ENCODE peak calls at places on chromosomes 4 and X, in nine cellular contexts. B, A, T, C, F, Y, H, U and D are unnamed samples.

GRCh38 chr4:83114576-83114975 is at the start of gene PLAC8:
- DNase-seq in B (peak), A (no peak), T (no peak), C (no peak), F (peak), Y (no peak), H (peak), U (peak), D (no peak)

GRCh38 chr4:186634591-186635128 is 79.3 kb upstream of the MTNR1A start:
- DNase-seq in B (no peak), A (no peak), T (no peak), C (no peak), F (no peak), Y (no peak), H (no peak), U (no peak), D (no peak)

GRCh38 chrX:68754406-68754805 is 74.4 kb upstream of the EFNB1 start:
- DNase-seq in B (no peak), A (peak), T (no peak), C (no peak), F (no peak), Y (no peak), H (no peak), U (no peak), D (no peak)

GRCh38 chrX:12950851-12951589 is 23.9 kb upstream of the TMSB4X start:
- DNase-seq in B (peak), A (no peak), T (no peak), C (no peak), F (peak), Y (no peak), H (peak), U (no peak), D (no peak)

GRCh38 chrX:118756111-118756510 is 28.7 kb downstream of the IL13RA1 start:
- DNase-seq in B (no peak), A (no peak), T (no peak), C (no peak), F (peak), Y (no peak), H (no peak), U (peak), D (no peak)

GRCh38 chrX:74133156-74133796 is 170.7 kb upstream of the ZCCHC13 start:
- DNase-seq in B (peak), A (no peak), T (peak), C (peak), F (peak), Y (no peak), H (peak), U (peak), D (peak)

GRCh38 chr4:39514888-39515401 is 12.3 kb downstream of the UGDH start:
- DNase-seq in B (peak), A (no peak), T (peak), C (no peak), F (peak), Y (no peak), H (no peak), U (peak), D (no peak)

GRCh38 chr4:37673523-37674192 is 12.5 kb downstream of the RELL1 start:
- DNase-seq in B (no peak), A (no peak), T (no peak), C (no peak), F (no peak), Y (no peak), H (no peak), U (no peak), D (no peak)

GRCh38 chr4:107760281-107760947 is 40.4 kb upstream of the PAPSS1 start:
- DNase-seq in B (peak), A (no peak), T (peak), C (no peak), F (peak), Y (no peak), H (no peak), U (no peak), D (no peak)

GRCh38 chr4:40909363-40909876 is 159.7 kb downstream of the NSUN7 start:
- DNase-seq in B (peak), A (no peak), T (peak), C (no peak), F (peak), Y (no peak), H (no peak), U (peak), D (peak)

GRCh38 chr4:94038195-94038594 is 169.5 kb upstream of the SMARCAD1 start:
- DNase-seq in B (peak), A (no peak), T (no peak), C (no peak), F (peak), Y (no peak), H (peak), U (no peak), D (no peak)

GRCh38 chr4:37873383-37873782 is 17.5 kb upstream of the TBC1D1 start:
- DNase-seq in B (no peak), A (no peak), T (peak), C (peak), F (peak), Y (no peak), H (no peak), U (peak), D (no peak)

GRCh38 chr4:90198086-90198847 is 71.1 kb downstream of the CCSER1 start:
- DNase-seq in B (no peak), A (no peak), T (no peak), C (no peak), F (no peak), Y (no peak), H (peak), U (peak), D (no peak)

GRCh38 chrX:139724626-139725025 is 16.7 kb upstream of the MCF2 start:
- DNase-seq in B (no peak), A (no peak), T (no peak), C (no peak), F (peak), Y (no peak), H (no peak), U (no peak), D (no peak)

GRCh38 chr4:54937501-54937900 is 187.9 kb downstream of the KDR start:
- DNase-seq in B (peak), A (no peak), T (peak), C (no peak), F (peak), Y (no peak), H (no peak), U (peak), D (no peak)

GRCh38 chr4:8402640-8403039 is 37.9 kb downstream of the ACOX3 start:
- DNase-seq in B (no peak), A (no peak), T (no peak), C (no peak), F (no peak), Y (no peak), H (no peak), U (no peak), D (no peak)

DNA sequence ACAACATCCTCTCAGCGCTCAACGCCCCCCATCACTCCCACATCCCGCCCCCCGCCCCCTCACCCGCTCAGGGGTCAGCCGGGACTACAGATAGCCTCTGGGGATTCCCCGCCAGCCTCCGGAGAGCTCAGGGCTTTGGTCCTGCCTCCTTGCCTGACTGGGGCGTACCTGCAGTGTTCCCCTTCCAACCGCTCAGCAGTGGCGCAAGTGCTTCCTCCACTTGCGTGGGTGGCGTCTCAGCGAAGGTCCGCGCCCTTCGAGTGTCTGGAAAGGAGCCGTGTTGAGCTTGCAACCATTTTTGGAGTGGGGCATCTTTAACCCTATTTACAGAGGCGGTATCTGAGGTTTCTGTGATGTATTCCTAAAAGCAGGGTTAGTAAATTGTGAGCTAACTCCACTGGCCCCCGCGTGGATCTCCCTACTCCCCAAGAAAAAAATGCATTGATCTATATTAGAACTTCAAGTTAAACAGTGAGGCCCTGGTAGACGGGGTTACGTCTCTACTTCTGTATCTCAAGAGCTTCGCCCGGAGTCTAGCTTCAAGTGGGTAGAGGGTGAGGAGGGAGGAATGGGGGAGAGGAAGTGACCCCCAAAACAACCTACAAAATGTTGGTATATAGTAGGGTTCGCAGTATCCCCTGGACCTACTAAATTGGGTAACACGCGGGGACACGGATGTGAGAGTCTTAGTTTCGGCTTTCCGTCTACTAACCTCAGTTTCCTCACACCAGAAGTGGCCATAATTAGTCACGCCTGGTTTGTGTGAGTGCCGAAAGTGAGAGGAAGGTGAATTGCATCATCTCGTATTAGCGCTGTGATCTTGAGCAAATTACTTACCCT is 16.1 kb downstream of the NKX3-2 start:
- DNase-seq in B (no peak), A (no peak), T (no peak), C (no peak), F (no peak), Y (no peak), H (no peak), U (peak), D (no peak)
- H3K4me3 ChIP-seq in B (no peak), A (no peak), T (no peak), C (no peak), F (no peak), Y (no peak), H (no peak), U (no peak), D (no peak)

GRCh38 chr4:17809667-17810066 is 890 bp downstream of the DCAF16 start:
- DNase-seq in B (no peak), A (no peak), T (no peak), C (no peak), F (no peak), Y (no peak), H (peak), U (no peak), D (no peak)

GRCh38 chr4:17810260-17811077 is at the start of the genes DCAF16 and NCAPG:
- DNase-seq in B (peak), A (peak), T (peak), C (peak), F (peak), Y (peak), H (peak), U (peak), D (peak)

GRCh38 chr4:17811078-17811603 is 362 bp downstream of the NCAPG start:
- DNase-seq in B (no peak), A (no peak), T (no peak), C (no peak), F (no peak), Y (no peak), H (no peak), U (peak), D (no peak)

GRCh38 chr4:17805580-17805979 is 5.0 kb downstream of the DCAF16 start:
- DNase-seq in B (no peak), A (no peak), T (no peak), C (no peak), F (no peak), Y (no peak), H (no peak), U (no peak), D (no peak)

DNA sequence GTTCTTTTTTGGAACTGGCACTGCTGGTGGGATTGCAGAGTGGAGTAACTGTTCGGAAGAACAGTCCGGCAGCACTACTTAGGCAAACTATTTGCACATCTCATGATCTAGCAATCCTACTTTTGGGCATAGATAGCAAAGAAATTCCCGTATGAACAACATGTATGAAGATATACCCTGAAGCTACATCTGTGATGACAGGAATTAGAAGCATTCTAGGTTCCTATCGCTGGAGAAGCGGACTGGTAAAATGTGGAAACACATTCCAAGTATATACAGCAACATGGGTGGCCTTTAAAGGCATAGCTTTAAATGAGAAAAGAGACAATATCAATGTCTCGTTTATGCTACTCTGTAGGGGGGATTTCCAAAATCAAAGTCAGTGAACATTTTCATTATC is 3.1 kb downstream of the DCAF16 start:
- DNase-seq in B (no peak), A (no peak), T (peak), C (no peak), F (peak), Y (no peak), H (no peak), U (no peak), D (no peak)
- H3K4me3 ChIP-seq in B (peak), A (no peak), T (peak), C (peak), F (peak), Y (no peak), H (no peak), U (peak), D (peak)

DNA sequence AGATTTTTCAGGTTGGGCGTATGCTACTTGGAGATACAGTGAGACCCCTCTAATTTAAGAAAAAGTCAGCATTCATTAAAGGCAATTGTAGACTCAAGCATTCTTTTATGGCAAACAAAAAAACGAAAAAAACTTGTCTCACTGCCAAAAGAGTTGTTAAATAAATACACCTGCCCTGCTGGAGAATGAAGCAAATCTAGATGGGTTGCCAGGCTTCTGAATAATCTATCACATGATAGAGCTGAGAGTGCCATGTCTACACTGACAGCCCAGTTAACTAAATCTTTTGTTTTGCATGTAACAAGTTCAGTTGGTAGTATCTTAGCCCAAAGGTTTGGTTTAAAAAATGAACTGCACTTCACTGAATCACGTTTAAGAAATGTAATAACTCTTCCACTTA is 69.9 kb downstream of the AGTR2 start:
- DNase-seq in B (no peak), A (no peak), T (peak), C (no peak), F (peak), Y (no peak), H (no peak), U (peak), D (no peak)
- H3K4me3 ChIP-seq in B (no peak), A (no peak), T (peak), C (no peak), F (no peak), Y (no peak), H (no peak), U (peak), D (no peak)

DNA sequence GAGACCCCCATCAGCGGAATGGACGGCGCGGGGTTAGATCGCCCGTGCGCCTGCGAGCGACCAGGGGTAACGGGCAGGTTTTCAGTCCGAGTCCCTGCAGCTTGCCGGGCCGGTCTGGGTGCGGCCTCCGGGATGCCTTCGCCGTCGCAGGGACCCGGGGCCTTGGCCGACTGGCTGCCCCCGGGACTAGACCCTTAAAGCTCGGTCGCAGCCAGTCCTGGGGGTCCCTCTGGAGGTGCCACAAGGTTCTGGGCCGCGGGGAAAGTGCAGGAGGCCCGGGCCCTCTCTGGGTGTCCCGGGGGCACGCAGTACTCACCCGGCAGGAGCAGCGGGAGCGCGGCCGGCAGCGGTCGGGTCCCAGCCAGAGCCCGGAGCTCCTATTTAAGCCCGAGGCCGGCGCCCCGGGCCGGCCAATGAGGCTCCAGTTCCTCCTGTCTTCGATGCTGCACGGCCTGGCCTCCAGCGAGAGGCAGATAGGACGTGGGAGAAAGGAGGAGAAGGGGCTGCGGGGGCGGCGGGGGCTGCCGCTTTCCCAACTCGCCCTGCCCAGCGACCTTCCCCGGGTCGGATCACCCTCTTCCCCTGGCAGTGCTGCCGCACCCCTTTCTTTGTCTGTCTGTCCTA is at the start of gene SPON2:
- DNase-seq in B (peak), A (no peak), T (peak), C (no peak), F (peak), Y (no peak), H (no peak), U (no peak), D (no peak)
- H3K4me3 ChIP-seq in B (peak), A (peak), T (peak), C (peak), F (peak), Y (no peak), H (no peak), U (peak), D (peak)

GRCh38 chr4:5409980-5410618 is 298.3 kb downstream of the EVC2 start:
- DNase-seq in B (no peak), A (no peak), T (no peak), C (no peak), F (no peak), Y (no peak), H (peak), U (no peak), D (no peak)

GRCh38 chr4:5409237-5409636 is 299.1 kb downstream of the EVC2 start:
- DNase-seq in B (no peak), A (no peak), T (no peak), C (no peak), F (no peak), Y (no peak), H (no peak), U (peak), D (no peak)

GRCh38 chr4:5416637-5417036 is 291.7 kb downstream of the EVC2 start:
- DNase-seq in B (no peak), A (no peak), T (no peak), C (no peak), F (no peak), Y (no peak), H (no peak), U (no peak), D (no peak)

DNA sequence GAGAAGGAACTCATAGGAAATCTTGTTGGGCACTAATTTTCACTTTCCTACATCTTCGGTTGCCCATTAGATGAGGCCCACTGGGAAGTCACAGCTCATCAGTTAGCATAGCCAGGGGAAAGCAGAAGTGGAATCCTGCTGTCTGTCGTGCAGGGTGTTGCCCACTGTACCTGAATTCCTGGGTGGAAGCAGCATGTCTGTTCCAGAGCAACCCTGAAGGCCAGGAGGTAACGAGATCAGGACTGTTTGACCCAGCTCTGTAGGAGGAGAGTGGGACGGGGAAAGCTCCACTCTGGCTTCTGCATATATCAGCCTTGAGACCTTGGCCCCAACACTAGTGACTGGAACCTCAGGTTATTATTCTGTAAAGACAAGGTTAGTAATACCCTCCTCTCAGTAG is 296.1 kb downstream of the EVC2 start:
- DNase-seq in B (no peak), A (no peak), T (no peak), C (no peak), F (no peak), Y (no peak), H (no peak), U (no peak), D (no peak)
- H3K4me3 ChIP-seq in B (no peak), A (no peak), T (no peak), C (no peak), F (no peak), Y (no peak), H (no peak), U (no peak), D (no peak)

DNA sequence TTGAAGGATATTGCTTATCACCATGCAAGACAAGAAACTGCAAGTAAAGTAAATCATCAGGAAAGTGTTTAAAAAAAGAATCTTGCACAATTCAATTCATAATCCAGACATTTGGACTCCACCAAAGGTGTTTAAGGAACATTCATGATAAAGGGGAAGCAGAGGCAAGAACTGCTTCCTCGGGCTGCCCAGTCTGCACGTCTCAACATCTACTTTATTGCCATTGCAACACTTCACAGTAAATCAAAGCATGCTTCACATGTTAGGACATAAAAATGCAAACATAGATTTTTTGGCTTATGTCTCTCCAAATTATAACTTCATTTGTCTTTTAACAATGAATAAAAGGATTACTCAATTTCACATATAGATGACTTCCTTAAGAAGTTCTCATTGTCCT is 42.5 kb downstream of the MID1 start:
- DNase-seq in B (no peak), A (no peak), T (peak), C (no peak), F (no peak), Y (no peak), H (no peak), U (peak), D (no peak)
- H3K4me3 ChIP-seq in B (no peak), A (no peak), T (no peak), C (no peak), F (no peak), Y (no peak), H (no peak), U (no peak), D (no peak)

DNA sequence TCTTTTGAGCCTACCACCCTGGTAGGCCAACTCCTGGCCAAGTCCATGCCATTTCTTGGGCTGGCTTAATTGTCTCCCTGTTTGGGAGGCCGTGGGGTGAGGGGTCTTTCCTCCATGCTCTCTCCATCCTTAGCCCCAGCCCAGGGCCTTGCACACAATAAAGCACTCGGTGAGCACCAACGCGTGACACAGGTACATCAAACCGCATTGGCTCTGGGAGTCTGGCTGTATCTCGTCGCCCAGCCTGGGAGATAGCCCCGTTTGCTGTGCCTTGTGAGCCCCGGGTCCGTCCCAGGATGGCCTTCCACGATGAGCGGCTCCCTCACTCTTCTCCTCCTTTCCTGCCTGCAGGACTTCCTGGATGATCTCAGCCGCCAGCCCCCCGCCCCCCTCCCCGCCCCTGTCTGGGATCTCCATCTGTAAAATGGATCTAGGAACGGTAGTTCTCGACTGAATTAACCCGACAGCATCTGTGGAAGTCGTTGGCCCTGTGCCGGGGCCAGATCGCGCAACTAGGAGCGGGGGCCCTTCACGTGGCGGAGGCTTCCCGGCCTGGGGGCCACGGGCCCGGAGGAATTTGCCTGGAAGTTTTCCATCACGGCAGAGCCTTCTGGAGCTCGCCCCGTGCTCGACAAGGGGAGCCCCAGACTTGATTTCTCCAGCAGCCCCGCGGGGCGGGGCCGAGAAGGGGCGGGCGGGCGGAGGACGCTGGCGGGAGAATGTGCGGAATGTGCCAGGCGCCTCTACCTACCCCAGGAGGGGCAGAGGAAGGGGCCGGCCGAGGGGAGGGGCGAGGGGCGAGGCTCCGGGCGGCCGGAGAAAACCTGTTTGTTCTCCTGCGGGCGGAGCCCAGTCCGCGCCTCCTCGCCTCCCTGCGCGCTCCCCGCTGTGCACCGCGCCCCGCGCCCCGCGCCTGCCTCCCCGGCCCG is at the start of gene ZNF185:
- DNase-seq in B (peak), A (no peak), T (no peak), C (no peak), F (peak), Y (no peak), H (no peak), U (peak), D (no peak)
- H3K4me3 ChIP-seq in B (peak), A (peak), T (no peak), C (peak), F (peak), Y (no peak), H (no peak), U (peak), D (peak)